ENCODE peak calls at places on chromosomes 12 and 14, in seven cellular contexts. N is NCI-H1092 treated with DMSO at 0.1 percent for 48 hours; E is KBM-7; X is nucleus accumbens; M is C1 segment of cervical spinal cord; J is activated CD8-positive, alpha-beta memory T cell treated with anti-CD3 and anti-CD28 coated beads for 1 hour; S is stimulated activated CD8-positive, alpha-beta memory T cell treated with anti-CD3 and anti-CD28 coated beads, Interleukin-7, amount 100 ng/mL, for 1 hour. P is an unnamed sample.

GRCh38 chr14:86575141-86575540 is 1045.2 kb downstream of the FLRT2 start:
- DNase-seq in S (no peak), X (no peak), N (no peak), J (no peak), M (no peak), E (no peak), P (no peak)

GRCh38 chr12:104562763-104563162 is 106.0 kb downstream of the CHST11 start:
- DNase-seq in E (no peak), M (no peak), J (no peak), S (no peak), N (no peak), X (no peak), P (no peak)

GRCh38 chr14:101035466-101036225 is 132.1 kb upstream of the RTL1 start:
- DNase-seq in M (no peak), E (no peak), S (no peak), J (no peak), N (no peak), X (no peak), P (peak; percentile 22)

GRCh38 chr12:57760347-57760982 is 5.6 kb downstream of the MARCHF9 start:
- DNase-seq in E (no peak), S (no peak), M (no peak), N (no peak), X (no peak), J (no peak), P (no peak)

GRCh38 chr14:59085207-59085739 is 103.2 kb upstream of the DAAM1 start:
- DNase-seq in N (no peak), S (no peak), E (no peak), J (no peak), X (no peak), M (no peak), P (no peak)

GRCh38 chr12:56839489-56840442 is 76.6 kb downstream of the HSD17B6 start:
- DNase-seq in S (no peak), E (peak; percentile 72), X (no peak), N (no peak), J (no peak), M (peak; percentile 46), P (peak; percentile 86)

GRCh38 chr12:131072446-131073230 is 118.9 kb downstream of the ADGRD1 start:
- DNase-seq in J (no peak), M (no peak), S (no peak), N (no peak), X (no peak), E (no peak), P (no peak)

GRCh38 chr12:86601550-86602308 is 345.5 kb upstream of the MGAT4C start:
- DNase-seq in N (no peak), J (no peak), E (no peak), X (no peak), S (no peak), M (no peak), P (no peak)

GRCh38 chr14:75200451-75200850 is 24.0 kb upstream of the TMED10 start:
- DNase-seq in X (no peak), S (no peak), M (no peak), J (no peak), E (no peak), N (no peak), P (no peak)

GRCh38 chr12:115830633-115831032 is 446.9 kb downstream of the MED13L start:
- DNase-seq in M (no peak), J (no peak), S (no peak), E (no peak), N (no peak), X (no peak), P (no peak)

GRCh38 chr14:39005044-39005736 is 97.8 kb downstream of the SEC23A start:
- DNase-seq in J (no peak), M (no peak), N (no peak), S (no peak), X (no peak), E (peak; percentile 15), P (no peak)

GRCh38 chr14:25121342-25122129 is 71.6 kb upstream of the STXBP6 start:
- DNase-seq in E (no peak), X (no peak), J (no peak), M (no peak), N (no peak), S (no peak), P (no peak)

GRCh38 chr12:95942106-95942531 is 295 bp downstream of the CCDC38 start:
- DNase-seq in E (no peak), M (no peak), S (no peak), X (no peak), N (no peak), J (no peak), P (no peak)

GRCh38 chr14:81868172-81868571 is 334.5 kb upstream of the SEL1L start:
- DNase-seq in X (no peak), J (no peak), E (no peak), N (no peak), M (no peak), S (no peak), P (no peak)

GRCh38 chr14:105500036-105500725 is 9.1 kb downstream of the TEDC1 start:
- DNase-seq in M (no peak), X (no peak), J (no peak), E (no peak), S (no peak), N (no peak), P (peak; percentile 12)

GRCh38 chr12:26789731-26790644 is 43.0 kb downstream of the ITPR2 start:
- DNase-seq in J (no peak), M (no peak), S (no peak), N (no peak), X (no peak), E (no peak), P (no peak)

GRCh38 chr14:86601813-86602212 is 1071.9 kb downstream of the FLRT2 start:
- DNase-seq in N (no peak), E (no peak), M (no peak), J (no peak), X (no peak), S (no peak), P (no peak)

GRCh38 chr12:122046145-122046544 is 24.5 kb downstream of the BCL7A start:
- DNase-seq in M (no peak), J (no peak), N (no peak), X (no peak), E (no peak), S (no peak), P (no peak)

GRCh38 chr12:25252946-25253345 is 2.2 kb upstream of the KRAS start:
- DNase-seq in M (no peak), S (no peak), E (no peak), J (no peak), X (no peak), N (no peak), P (no peak)

GRCh38 chr14:85333313-85333712 is 196.6 kb upstream of the FLRT2 start:
- DNase-seq in X (no peak), S (no peak), J (no peak), E (no peak), M (no peak), N (no peak), P (no peak)

GRCh38 chr14:88411039-88411438 is 25.6 kb downstream of the SPATA7 start:
- DNase-seq in N (no peak), X (no peak), S (no peak), M (no peak), E (no peak), J (no peak), P (no peak)

GRCh38 chr14:100132161-100132902 is 27.1 kb downstream of the DEGS2 start:
- DNase-seq in J (no peak), X (no peak), N (no peak), M (no peak), E (no peak), S (no peak), P (no peak)

GRCh38 chr12:12486661-12487240 is 75.9 kb downstream of the DUSP16 start:
- DNase-seq in M (no peak), X (no peak), N (no peak), J (no peak), E (no peak), S (no peak), P (no peak)

GRCh38 chr14:43168374-43168925 is 1338.6 kb downstream of the FSCB start:
- DNase-seq in E (no peak), S (no peak), X (no peak), N (no peak), J (no peak), M (no peak), P (no peak)

GRCh38 chr12:110337912-110338710 is 57.1 kb downstream of the ATP2A2 start:
- DNase-seq in N (no peak), J (no peak), X (no peak), E (no peak), S (no peak), M (no peak), P (no peak)

GRCh38 chr14:54787263-54787662 is 115.4 kb downstream of the GCH1 start:
- DNase-seq in J (no peak), S (no peak), E (peak; percentile 21), N (no peak), M (no peak), X (no peak), P (no peak)

GRCh38 chr14:20350860-20351259 is 7.4 kb downstream of the PARP2 start:
- DNase-seq in N (no peak), J (no peak), X (no peak), E (no peak), M (no peak), S (no peak), P (no peak)

GRCh38 chr14:92253381-92253894 is 69.5 kb upstream of the SLC24A4 start:
- DNase-seq in S (no peak), X (no peak), E (no peak), N (peak; percentile 8), J (no peak), M (no peak), P (no peak)

GRCh38 chr12:3998968-3999792 is 126.0 kb upstream of the PARP11 start:
- DNase-seq in J (no peak), M (no peak), N (no peak), X (no peak), S (no peak), E (no peak), P (no peak)

GRCh38 chr12:3275171-3276041 is 198.2 kb downstream of the TSPAN9 start:
- DNase-seq in X (peak; percentile 2), S (peak; percentile 53), M (peak; percentile 39), J (peak; percentile 51), N (peak; percentile 54), E (peak; percentile 56), P (peak; percentile 82)

GRCh38 chr12:69459477-69459876 is 10.7 kb upstream of the FRS2 start:
- DNase-seq in X (no peak), N (no peak), J (no peak), M (peak; percentile 40), E (no peak), S (no peak), P (no peak)

GRCh38 chr14:50335389-50335788 is 23.3 kb downstream of the DMAC2L start:
- DNase-seq in J (no peak), N (peak; percentile 83), M (peak; percentile 60), S (no peak), X (peak; percentile 46), E (no peak), P (peak; percentile 69)

P was measured in posterior cingulate gyrus.